ENCODE peak calls at places on chromosomes 2 and 18, in seven cellular contexts. W is AG04450, O is IMR-90, E is ovary, H is HFF-Myc, M is mesendoderm, Y is thoracic aorta. T is an unnamed sample.

GRCh38 chr2:133109772-133110171 is 439.8 kb upstream of the LYPD1 start:
- DNase-seq in E (no peak), O (peak; percentile 74), W (no peak), M (no peak), H (no peak), Y (no peak), T (no peak)

GRCh38 chr2:74391209-74391579 is 11.1 kb upstream of the DCTN1 start:
- DNase-seq in W (no peak), Y (no peak), M (peak; percentile 64), E (no peak), H (no peak), O (peak; percentile 22), T (no peak)

GRCh38 chr18:10927980-10928605 is 221.3 kb downstream of the PIEZO2 start:
- DNase-seq in Y (no peak), H (no peak), E (no peak), M (no peak), O (peak; percentile 37), W (no peak), T (no peak)

GRCh38 chr2:233764264-233764663 is 4.2 kb downstream of the UGT1A1 start:
- DNase-seq in Y (no peak), M (no peak), O (peak; percentile 85), H (peak; percentile 14), E (no peak), W (peak; percentile 42), T (no peak)

GRCh38 chr2:218401834-218402370 is 2.2 kb downstream of the CTDSP1 start:
- DNase-seq in W (no peak), Y (no peak), H (no peak), O (no peak), E (peak; percentile 30), M (no peak), T (peak; percentile 63)

GRCh38 chr18:72762505-72763122 is 105.2 kb downstream of the NETO1 start:
- DNase-seq in E (no peak), Y (no peak), W (peak; percentile 59), H (peak; percentile 46), O (peak; percentile 69), M (peak; percentile 67), T (no peak)

GRCh38 chr2:111940333-111940902 is 42.0 kb downstream of the MERTK start:
- DNase-seq in M (no peak), Y (no peak), H (no peak), E (no peak), O (no peak), W (no peak), T (no peak)

GRCh38 chr2:41872646-41873045 is 175.2 kb upstream of the PKDCC start:
- DNase-seq in O (peak; percentile 37), H (no peak), M (no peak), E (no peak), W (no peak), Y (no peak), T (no peak)

GRCh38 chr2:71816815-71817214 is 330.8 kb downstream of the CYP26B1 start:
- DNase-seq in W (no peak), Y (no peak), E (no peak), M (no peak), O (no peak), H (no peak), T (no peak)

GRCh38 chr2:101706819-101707177 is 9.3 kb downstream of the MAP4K4 start:
- DNase-seq in H (no peak), W (no peak), M (no peak), E (no peak), O (no peak), Y (no peak), T (no peak)

GRCh38 chr18:60693426-60693825 is 320.9 kb upstream of the MC4R start:
- DNase-seq in Y (no peak), W (no peak), O (no peak), E (no peak), H (no peak), M (no peak), T (no peak)

GRCh38 chr2:203867561-203868200 is at the start of gene CTLA4:
- DNase-seq in W (no peak), Y (no peak), O (no peak), E (no peak), M (no peak), H (no peak), T (no peak)

GRCh38 chr2:177397501-177398289 is 5.1 kb downstream of the AGPS start:
- DNase-seq in M (no peak), O (peak; percentile 89), H (peak; percentile 71), E (peak; percentile 48), Y (no peak), W (peak; percentile 42), T (no peak)

GRCh38 chr2:74489906-74490305 is 7.0 kb downstream of the TTC31 start:
- DNase-seq in O (no peak), E (no peak), Y (no peak), H (no peak), M (no peak), W (no peak), T (no peak)

GRCh38 chr2:175066411-175066810 is 61.2 kb upstream of the CHN1 start:
- DNase-seq in Y (no peak), O (no peak), W (no peak), H (no peak), M (no peak), E (no peak), T (no peak)

GRCh38 chr2:186887107-186888090 is 38.4 kb upstream of the ZSWIM2 start:
- DNase-seq in Y (no peak), M (no peak), O (no peak), H (peak; percentile 19), W (no peak), E (peak; percentile 62), T (peak; percentile 83)

GRCh38 chr2:14616342-14616741 is 16.2 kb upstream of the LRATD1 start:
- DNase-seq in H (no peak), E (peak; percentile 25), W (no peak), Y (no peak), O (no peak), M (no peak), T (no peak)

GRCh38 chr2:189954989-189955388 is 107.5 kb downstream of the MSTN start:
- DNase-seq in M (no peak), O (no peak), W (no peak), E (no peak), Y (no peak), H (no peak), T (no peak)

GRCh38 chr2:226354434-226354833 is 445.2 kb downstream of the IRS1 start:
- DNase-seq in M (peak; percentile 21), E (no peak), Y (no peak), W (no peak), H (no peak), O (peak; percentile 74), T (no peak)

GRCh38 chr2:105635564-105635963 is 109.1 kb upstream of the NCK2 start:
- DNase-seq in Y (no peak), E (no peak), M (no peak), H (no peak), W (no peak), O (no peak), T (no peak)

GRCh38 chr2:133293544-133294270 is 274.6 kb downstream of the NCKAP5 start:
- DNase-seq in O (peak; percentile 82), H (no peak), Y (no peak), W (no peak), M (no peak), E (no peak), T (no peak)

GRCh38 chr18:80022613-80023012 is 11.6 kb upstream of the RBFA start:
- DNase-seq in M (peak; percentile 33), W (no peak), O (peak; percentile 24), E (no peak), Y (no peak), H (no peak), T (no peak)

GRCh38 chr18:5417342-5417741 is 121.8 kb upstream of the ZBTB14 start:
- DNase-seq in O (peak; percentile 33), H (no peak), W (no peak), M (no peak), E (no peak), Y (no peak), T (no peak)

GRCh38 chr2:64330691-64331429 is 123.1 kb upstream of the LGALSL start:
- DNase-seq in Y (peak; percentile 56), H (peak; percentile 80), E (peak; percentile 85), M (peak; percentile 93), O (peak; percentile 88), W (peak; percentile 80), T (peak; percentile 78)
- H3K4me3 ChIP-seq in Y (peak overlapping the region; percentile 65), H (peak overlapping the region; percentile 28), E (peak overlapping the region; percentile 7), M (no peak overlapping the region), O (peak overlapping the region; percentile 43), W (peak overlapping the region; percentile 57), T (peak overlapping the region; percentile 33)

GRCh38 chr2:33476793-33477190 is 343 bp downstream of the RASGRP3 start:
- DNase-seq in W (no peak), E (no peak), H (no peak), M (no peak), O (no peak), Y (no peak), T (no peak)
- H3K4me3 ChIP-seq in W (peak overlapping the region; percentile 73), E (peak overlapping the region; percentile 52), H (peak overlapping the region; percentile 62), M (no peak overlapping the region), O (peak overlapping the region; percentile 52), Y (peak overlapping the region; percentile 80), T (peak overlapping the region; percentile 70)

GRCh38 chr2:181307203-181307991 is 149.8 kb upstream of the ITGA4 start:
- DNase-seq in W (no peak), O (no peak), H (no peak), E (no peak), M (no peak), Y (no peak), T (no peak)

GRCh38 chr2:181309161-181309560 is 148.0 kb upstream of the ITGA4 start:
- DNase-seq in Y (no peak), M (no peak), E (no peak), W (no peak), O (no peak), H (no peak), T (no peak)

GRCh38 chr2:181309576-181309975 is 147.6 kb upstream of the ITGA4 start:
- DNase-seq in H (no peak), E (no peak), M (no peak), O (no peak), Y (no peak), W (no peak), T (no peak)

GRCh38 chr2:181306785-181307184 is 150.4 kb upstream of the ITGA4 start:
- DNase-seq in Y (no peak), O (peak; percentile 37), M (no peak), H (no peak), W (no peak), E (no peak), T (no peak)

GRCh38 chr2:181308731-181309130 is 148.5 kb upstream of the ITGA4 start:
- DNase-seq in H (no peak), E (no peak), M (no peak), W (no peak), Y (no peak), O (no peak), T (no peak)
- H3K4me3 ChIP-seq in H (no peak overlapping the region), E (no peak overlapping the region), M (no peak overlapping the region), W (no peak overlapping the region), Y (no peak overlapping the region), O (no peak overlapping the region), T (no peak overlapping the region)

GRCh38 chr2:88754585-88755305 is 63.3 kb downstream of the RPIA start:
- DNase-seq in H (no peak), Y (no peak), M (no peak), W (no peak), O (no peak), E (no peak), T (no peak)
- H3K4me3 ChIP-seq in H (no peak overlapping the region), Y (no peak overlapping the region), M (no peak overlapping the region), W (no peak overlapping the region), O (no peak overlapping the region), E (no peak overlapping the region), T (no peak overlapping the region)

DNA sequence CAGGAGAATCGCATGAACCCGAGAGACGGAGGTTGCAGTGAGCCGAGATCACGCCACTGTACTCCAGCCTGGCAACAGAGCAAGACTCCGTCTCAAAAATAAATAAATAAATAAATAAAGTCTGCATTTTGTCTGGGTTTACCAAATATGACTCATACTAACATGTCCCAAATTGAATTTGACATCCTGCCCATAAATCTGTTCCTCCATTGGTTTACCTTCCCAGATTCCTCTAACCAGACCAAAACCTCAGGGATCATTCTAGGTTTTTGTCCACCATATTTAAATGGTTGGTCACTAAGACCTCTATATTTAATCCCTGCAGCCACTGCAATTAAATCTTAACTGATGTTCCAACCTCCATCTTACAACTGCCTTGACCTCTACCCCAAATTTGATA is 150.9 kb downstream of the ATAD2B start:
- DNase-seq in M (no peak), O (no peak), E (no peak), Y (no peak), W (no peak), H (no peak), T (no peak)
- H3K4me3 ChIP-seq in M (no peak overlapping the region), O (no peak overlapping the region), E (no peak overlapping the region), Y (no peak overlapping the region), W (no peak overlapping the region), H (no peak overlapping the region), T (no peak overlapping the region)